ENCODE peak calls at places on chromosomes 12 and 14, in eight cellular contexts. V, N, I, K, M, Q, C and L are unnamed samples.

GRCh38 chr12:116015525-116015924 is 262.0 kb downstream of the MED13L start:
- DNase-seq in K (peak), I (no peak), V (peak), M (no peak), C (peak), Q (no peak), N (peak), L (no peak)

GRCh38 chr14:99289394-99290189 is 17.6 kb upstream of the BCL11B start:
- DNase-seq in Q (no peak), I (no peak), V (no peak), M (no peak), C (no peak), K (no peak), N (no peak), L (no peak)

GRCh38 chr12:126776047-126776446 is 1490.9 kb upstream of the TMEM132C start:
- DNase-seq in Q (no peak), V (no peak), C (no peak), N (no peak), K (no peak), I (no peak), M (no peak), L (no peak)

GRCh38 chr14:61516125-61516740 is 179.1 kb upstream of the HIF1A start:
- DNase-seq in K (no peak), Q (no peak), N (peak), V (peak), I (no peak), M (no peak), C (no peak), L (no peak)

GRCh38 chr12:34033628-34034296 is 11.5 kb downstream of the ALG10 start:
- DNase-seq in C (peak), M (no peak), K (peak), N (peak), Q (no peak), I (no peak), V (peak), L (no peak)

GRCh38 chr12:111819191-111820158 is 22.6 kb upstream of the MAPKAPK5 start:
- DNase-seq in K (no peak), N (no peak), M (peak), V (no peak), I (no peak), Q (no peak), C (no peak), L (no peak)

GRCh38 chr12:20370841-20371240 is 2.5 kb downstream of the PDE3A start:
- DNase-seq in C (no peak), K (no peak), M (no peak), Q (no peak), N (no peak), V (no peak), I (no peak), L (no peak)

GRCh38 chr14:50318031-50318626 is 6.0 kb downstream of the DMAC2L start:
- DNase-seq in I (no peak), K (no peak), M (no peak), V (peak), Q (no peak), N (peak), C (peak), L (no peak)

GRCh38 chr14:69704319-69704718 is 62.6 kb upstream of the SRSF5 start:
- DNase-seq in I (no peak), Q (no peak), M (no peak), N (no peak), C (no peak), V (no peak), K (no peak), L (no peak)

GRCh38 chr14:104547310-104547997 is 32.1 kb upstream of the C14orf180 start:
- DNase-seq in M (no peak), C (no peak), K (no peak), N (no peak), V (no peak), Q (no peak), I (no peak), L (no peak)

GRCh38 chr12:95546491-95546813 is 4.8 kb downstream of the USP44 start:
- DNase-seq in M (no peak), Q (no peak), N (no peak), C (no peak), V (no peak), K (no peak), I (no peak), L (no peak)
- TF ChIP-seq CTCF in M (no peak), Q (no peak), N (no peak), C (no peak), V (no peak), K (no peak), I (no peak), L (no peak)

GRCh38 chr14:82710257-82710841 is 1176.7 kb upstream of the SEL1L start:
- DNase-seq in N (peak), K (peak), M (peak), C (peak), Q (peak), I (peak), V (peak), L (peak)
- TF ChIP-seq CTCF in N (peak), K (peak), M (peak), C (peak), Q (peak), I (peak), V (peak), L (peak)

DNA sequence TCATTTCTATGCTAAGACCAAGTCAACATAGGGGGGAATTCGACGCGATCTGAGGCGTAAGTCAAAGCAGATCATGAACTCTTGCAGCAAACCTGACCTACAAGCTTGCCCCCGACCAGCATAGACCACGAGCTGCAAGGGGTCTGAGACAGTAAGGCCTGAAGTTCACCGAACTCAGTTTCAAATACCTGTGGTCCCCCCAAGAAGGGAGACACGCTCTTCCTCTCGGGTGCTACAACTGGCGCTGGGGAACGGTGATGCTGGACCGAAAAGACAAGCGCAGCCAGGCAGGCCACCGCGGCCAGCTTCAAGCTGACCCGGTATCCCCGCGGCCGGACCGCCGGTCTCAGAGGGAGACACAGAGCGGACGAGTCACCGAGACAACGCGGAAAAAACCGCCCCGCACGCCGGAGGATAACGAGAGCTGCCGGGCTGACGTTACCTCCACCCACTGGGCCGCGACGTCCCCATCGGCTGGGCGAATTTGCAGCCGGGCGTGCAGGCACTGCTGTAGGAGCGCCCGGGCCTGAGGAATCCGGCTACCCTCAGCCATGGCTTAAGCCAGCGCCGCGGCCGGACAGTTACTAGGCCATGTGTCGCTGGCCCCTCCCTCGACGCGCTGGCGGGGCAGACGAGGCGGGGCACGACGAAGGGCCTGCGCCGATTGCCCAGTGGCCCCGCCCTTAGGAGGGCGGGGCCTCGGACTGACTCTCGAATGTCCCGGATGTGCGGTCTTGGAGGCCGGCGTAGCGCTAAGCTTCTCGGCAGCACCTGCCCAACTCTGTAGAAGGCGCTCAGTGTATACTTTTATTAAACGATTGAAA is at the start of gene DTD2:
- DNase-seq in Q (peak), C (peak), V (peak), N (peak), I (peak), M (peak), K (peak), L (peak)
- TF ChIP-seq CTCF in Q (no peak), C (no peak), V (no peak), N (no peak), I (no peak), M (no peak), K (no peak), L (no peak)

GRCh38 chr14:77455966-77456640 is 1.3 kb downstream of the VIPAS39 start:
- DNase-seq in I (no peak), V (no peak), N (no peak), C (no peak), K (no peak), Q (no peak), M (no peak), L (no peak)

GRCh38 chr14:77459072-77459723 is 1.3 kb downstream of the AHSA1 start:
- DNase-seq in V (peak), K (peak), N (peak), C (peak), Q (peak), I (peak), M (peak), L (peak)

GRCh38 chr14:77457522-77458248 is at the start of the genes AHSA1 and VIPAS39:
- DNase-seq in N (peak), C (peak), K (peak), M (peak), I (peak), V (peak), Q (peak), L (peak)

GRCh38 chr14:77458249-77458950 is 507 bp downstream of the AHSA1 start:
- DNase-seq in V (peak), Q (peak), K (no peak), M (peak), I (no peak), C (peak), N (peak), L (peak)

DNA sequence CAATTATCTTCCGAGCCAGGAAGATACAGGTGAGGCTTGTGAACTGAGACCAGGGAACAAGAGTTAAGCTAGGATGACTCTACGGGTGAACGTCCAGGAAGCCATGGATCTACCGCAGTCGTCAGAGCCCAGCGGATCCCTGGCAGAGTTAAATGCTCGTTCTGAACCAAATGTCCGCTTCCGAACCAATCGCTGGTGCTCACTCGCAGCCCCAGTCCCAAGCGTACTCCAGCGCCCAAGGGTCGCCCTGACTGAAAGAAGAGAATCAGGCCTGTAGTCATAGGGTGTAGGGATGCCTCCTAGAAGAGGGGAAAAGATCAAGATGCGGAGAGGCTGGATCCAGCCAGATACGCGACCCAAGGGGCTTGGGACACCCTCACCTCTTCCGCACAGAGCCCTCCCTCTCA is 283 bp downstream of the VIPAS39 start:
- DNase-seq in Q (no peak), V (no peak), N (no peak), M (no peak), C (no peak), I (no peak), K (peak), L (no peak)
- TF ChIP-seq CTCF in Q (no peak), V (no peak), N (no peak), M (no peak), C (no peak), I (no peak), K (no peak), L (no peak)

GRCh38 chr14:20834899-20835298 is 32.3 kb upstream of the RNASE1 start:
- DNase-seq in C (no peak), K (no peak), I (no peak), N (no peak), M (no peak), V (no peak), Q (no peak), L (no peak)

GRCh38 chr14:20841096-20841495 is 38.5 kb upstream of the RNASE1 start:
- DNase-seq in M (no peak), K (no peak), N (no peak), I (no peak), Q (no peak), V (no peak), C (no peak), L (no peak)

GRCh38 chr14:20830831-20831230 is 28.2 kb upstream of the RNASE1 start:
- DNase-seq in V (no peak), N (no peak), I (no peak), K (no peak), M (no peak), Q (no peak), C (no peak), L (no peak)

DNA sequence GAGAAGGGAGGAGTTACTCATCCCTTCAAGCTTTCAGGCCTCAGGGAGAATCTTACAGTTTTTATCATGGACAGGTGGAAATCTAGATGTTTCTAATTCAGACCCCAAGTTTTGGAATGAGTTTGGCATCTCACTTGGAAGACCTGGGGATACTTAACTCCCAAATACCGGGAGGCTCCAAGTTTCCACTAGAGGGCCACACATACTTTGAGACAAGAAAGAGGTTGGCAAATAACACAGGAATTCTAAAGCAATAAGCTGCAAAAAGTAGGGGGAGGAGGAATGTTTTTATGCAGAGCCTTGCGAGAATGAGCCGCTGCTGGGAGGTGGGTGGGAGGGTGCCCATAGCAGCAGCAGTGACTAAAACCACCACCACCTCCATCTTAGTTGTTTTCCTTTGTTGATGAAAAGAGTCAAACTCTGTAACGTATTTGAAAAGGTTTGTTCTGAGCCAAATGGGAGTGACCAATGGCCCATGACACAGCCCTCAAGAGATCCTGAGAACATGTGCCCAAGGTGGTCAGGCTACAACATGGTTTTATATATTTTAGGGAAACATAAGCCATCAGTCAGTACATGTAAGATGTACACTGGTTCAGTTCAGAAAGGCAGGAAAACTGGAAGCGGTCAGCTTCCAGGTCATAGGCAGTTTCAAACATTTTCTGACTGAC is 34.2 kb upstream of the RNASE1 start:
- DNase-seq in M (no peak), K (no peak), Q (peak), N (peak), C (no peak), I (no peak), V (peak), L (no peak)
- TF ChIP-seq CTCF in M (peak), K (peak), Q (no peak), N (peak), C (peak), I (peak), V (peak), L (no peak)

DNA sequence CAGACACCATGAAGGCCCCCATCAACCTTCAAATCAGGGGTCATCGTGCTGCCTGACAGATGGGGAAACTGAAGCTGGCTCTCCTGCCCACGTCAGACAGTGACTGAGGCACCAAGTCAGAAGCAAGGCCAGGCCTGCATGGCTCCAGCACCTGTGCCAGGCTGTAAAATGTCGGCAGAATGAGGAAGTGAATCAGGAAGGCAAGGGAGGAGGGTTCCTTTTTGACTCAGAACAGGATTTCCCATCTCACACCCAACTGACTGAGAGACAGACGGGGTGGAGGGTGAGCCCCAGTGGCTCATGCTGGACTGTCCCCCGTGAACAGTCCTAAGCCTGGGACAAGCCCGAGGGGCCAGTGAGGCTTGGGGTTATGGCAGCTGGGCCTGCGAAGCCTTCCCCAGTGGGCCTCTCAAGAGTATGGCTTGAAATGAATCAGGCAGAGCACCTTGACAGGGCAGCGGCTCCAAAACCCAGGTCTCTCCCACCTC is 20.9 kb downstream of the SYNE3 start:
- DNase-seq in M (peak), C (no peak), V (no peak), Q (no peak), K (no peak), I (no peak), N (no peak), L (peak)
- TF ChIP-seq CTCF in M (no peak), C (no peak), V (no peak), Q (no peak), K (no peak), I (no peak), N (no peak), L (no peak)

DNA sequence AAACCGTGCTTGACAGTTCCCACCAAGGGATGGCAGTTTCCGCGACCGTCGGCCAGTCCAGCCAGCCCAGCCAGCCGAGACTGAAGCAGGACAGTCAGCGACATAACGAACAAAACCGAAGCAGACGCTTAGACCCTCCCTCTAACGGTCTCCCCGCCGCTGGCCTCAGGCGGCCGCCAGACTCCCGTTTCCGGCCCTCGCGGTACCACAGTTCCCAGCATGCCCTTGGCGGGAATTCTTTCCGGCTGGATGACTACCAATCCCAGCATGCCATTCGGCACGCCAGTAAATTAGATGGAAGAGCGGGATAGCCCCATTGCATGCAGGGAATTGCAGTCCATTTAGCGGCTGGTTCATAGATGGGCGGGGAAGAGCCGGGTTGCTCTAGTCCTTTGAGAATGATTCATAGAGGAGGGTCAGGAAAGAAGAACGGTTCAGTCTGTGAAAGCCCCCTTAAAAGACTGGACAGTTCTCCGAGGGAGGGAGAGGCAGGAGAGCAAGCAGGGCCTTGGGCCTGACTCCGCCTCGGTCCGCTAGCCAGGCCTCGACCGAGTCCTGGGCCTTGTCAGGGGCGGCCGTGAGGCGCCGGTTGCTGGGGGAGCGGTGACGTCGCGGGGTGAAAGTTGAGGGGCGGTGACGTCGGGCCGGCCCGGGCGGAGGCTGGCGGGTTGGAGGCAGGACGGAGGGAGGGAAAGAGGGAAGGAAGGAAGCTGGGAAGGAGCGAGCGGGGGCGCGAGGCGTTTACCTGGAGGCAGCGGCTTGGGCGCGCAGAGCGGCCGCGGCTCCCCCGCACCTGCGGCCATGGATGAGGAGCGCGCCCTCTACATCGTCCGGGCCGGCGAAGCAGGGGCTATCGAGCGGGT is at the start of gene RIC8B:
- DNase-seq in I (peak), C (peak), M (peak), V (peak), K (peak), N (peak), Q (peak), L (peak)
- TF ChIP-seq CTCF in I (no peak), C (no peak), M (no peak), V (no peak), K (no peak), N (no peak), Q (no peak), L (no peak)

GRCh38 chr12:53465679-53466078 is 13.8 kb downstream of the PCBP2 start:
- DNase-seq in N (no peak), K (no peak), V (no peak), M (no peak), Q (no peak), I (no peak), C (no peak), L (no peak)
- TF ChIP-seq CTCF in N (no peak), K (no peak), V (no peak), M (no peak), Q (no peak), I (no peak), C (no peak), L (no peak)